ENCODE peak calls at places on chromosomes 12 and 14, in eight cellular contexts. One of them, this sample, is unnamed.

GRCh38 chr12:126397071-126397571 is 1331.9 kb downstream of the AACS start:
- DNase-seq in Caco-2: no peak
- DNase-seq in prostate gland: no peak
- DNase-seq in CD8-positive, alpha-beta T cell: no peak
- DNase-seq in left ventricle myocardium inferior: no peak
- DNase-seq in neural progenitor cell: no peak
- DNase-seq in coronary artery: no peak
- DNase-seq in colonic mucosa: no peak
- DNase-seq in this sample: no peak

GRCh38 chr14:88516742-88517418 is 37.9 kb downstream of the PTPN21 start:
- DNase-seq in Caco-2: peak; percentile 72
- DNase-seq in prostate gland: no peak
- DNase-seq in CD8-positive, alpha-beta T cell: no peak
- DNase-seq in left ventricle myocardium inferior: no peak
- DNase-seq in neural progenitor cell: peak; percentile 81
- DNase-seq in coronary artery: no peak
- DNase-seq in colonic mucosa: no peak
- DNase-seq in this sample: no peak

GRCh38 chr12:13234045-13234641 is 37.6 kb downstream of the EMP1 start:
- DNase-seq in Caco-2: peak; percentile 58
- DNase-seq in prostate gland: peak; percentile 18
- DNase-seq in CD8-positive, alpha-beta T cell: peak; percentile 33
- DNase-seq in left ventricle myocardium inferior: no peak
- DNase-seq in neural progenitor cell: peak; percentile 66
- DNase-seq in coronary artery: no peak
- DNase-seq in colonic mucosa: peak; percentile 70
- DNase-seq in this sample: peak; percentile 61

GRCh38 chr12:27972721-27973120 is at the start of gene PTHLH:
- DNase-seq in Caco-2: no peak
- DNase-seq in prostate gland: no peak
- DNase-seq in CD8-positive, alpha-beta T cell: no peak
- DNase-seq in left ventricle myocardium inferior: no peak
- DNase-seq in neural progenitor cell: no peak
- DNase-seq in coronary artery: no peak
- DNase-seq in colonic mucosa: no peak
- DNase-seq in this sample: no peak

GRCh38 chr14:23056956-23057756 is at the start of gene CDH24:
- DNase-seq in Caco-2: peak; percentile 82
- DNase-seq in prostate gland: peak; percentile 70
- DNase-seq in CD8-positive, alpha-beta T cell: peak; percentile 69
- DNase-seq in left ventricle myocardium inferior: peak; percentile 75
- DNase-seq in neural progenitor cell: peak; percentile 94
- DNase-seq in coronary artery: no peak
- DNase-seq in colonic mucosa: peak; percentile 83
- DNase-seq in this sample: no peak

GRCh38 chr14:101444116-101444515 is 117.2 kb upstream of the DIO3 start:
- DNase-seq in Caco-2: no peak
- DNase-seq in prostate gland: no peak
- DNase-seq in CD8-positive, alpha-beta T cell: no peak
- DNase-seq in left ventricle myocardium inferior: no peak
- DNase-seq in neural progenitor cell: no peak
- DNase-seq in coronary artery: no peak
- DNase-seq in colonic mucosa: no peak
- DNase-seq in this sample: no peak

GRCh38 chr12:57124259-57124877 is 3.9 kb upstream of the LRP1 start:
- DNase-seq in Caco-2: peak; percentile 75
- DNase-seq in prostate gland: peak; percentile 67
- DNase-seq in CD8-positive, alpha-beta T cell: peak; percentile 76
- DNase-seq in left ventricle myocardium inferior: peak; percentile 52
- DNase-seq in neural progenitor cell: peak; percentile 83
- DNase-seq in coronary artery: no peak
- DNase-seq in colonic mucosa: peak; percentile 89
- DNase-seq in this sample: peak; percentile 78

GRCh38 chr14:42804146-42804545 is 1197.5 kb downstream of the LRFN5 start:
- DNase-seq in Caco-2: no peak
- DNase-seq in prostate gland: no peak
- DNase-seq in CD8-positive, alpha-beta T cell: no peak
- DNase-seq in left ventricle myocardium inferior: no peak
- DNase-seq in neural progenitor cell: no peak
- DNase-seq in coronary artery: no peak
- DNase-seq in colonic mucosa: no peak
- DNase-seq in this sample: no peak

GRCh38 chr12:176321-177181 is 37.4 kb downstream of the SLC6A12 start:
- DNase-seq in Caco-2: peak; percentile 80
- DNase-seq in prostate gland: no peak
- DNase-seq in CD8-positive, alpha-beta T cell: no peak
- DNase-seq in left ventricle myocardium inferior: no peak
- DNase-seq in neural progenitor cell: no peak
- DNase-seq in coronary artery: no peak
- DNase-seq in colonic mucosa: peak; percentile 68
- DNase-seq in this sample: no peak

GRCh38 chr14:33457021-33457420 is 493.9 kb downstream of the EGLN3 start:
- DNase-seq in Caco-2: no peak
- DNase-seq in prostate gland: no peak
- DNase-seq in CD8-positive, alpha-beta T cell: no peak
- DNase-seq in left ventricle myocardium inferior: no peak
- DNase-seq in neural progenitor cell: no peak
- DNase-seq in coronary artery: no peak
- DNase-seq in colonic mucosa: no peak
- DNase-seq in this sample: peak; percentile 11

GRCh38 chr12:60205500-60205899 is 609.7 kb downstream of the SLC16A7 start:
- DNase-seq in Caco-2: no peak
- DNase-seq in prostate gland: no peak
- DNase-seq in CD8-positive, alpha-beta T cell: no peak
- DNase-seq in left ventricle myocardium inferior: no peak
- DNase-seq in neural progenitor cell: peak; percentile 10
- DNase-seq in coronary artery: no peak
- DNase-seq in colonic mucosa: no peak
- DNase-seq in this sample: peak; percentile 12

GRCh38 chr12:2561367-2561766 is 233.4 kb upstream of the FKBP4 start:
- DNase-seq in Caco-2: no peak
- DNase-seq in prostate gland: no peak
- DNase-seq in CD8-positive, alpha-beta T cell: no peak
- DNase-seq in left ventricle myocardium inferior: no peak
- DNase-seq in neural progenitor cell: no peak
- DNase-seq in coronary artery: no peak
- DNase-seq in colonic mucosa: no peak
- DNase-seq in this sample: no peak

GRCh38 chr12:120861074-120861795 is 42.9 kb downstream of the SPPL3 start:
- DNase-seq in Caco-2: no peak
- DNase-seq in prostate gland: no peak
- DNase-seq in CD8-positive, alpha-beta T cell: no peak
- DNase-seq in left ventricle myocardium inferior: no peak
- DNase-seq in neural progenitor cell: no peak
- DNase-seq in coronary artery: no peak
- DNase-seq in colonic mucosa: no peak
- DNase-seq in this sample: no peak

GRCh38 chr14:100203962-100204834 is 34.7 kb upstream of the YY1 start:
- DNase-seq in Caco-2: peak; percentile 78
- DNase-seq in prostate gland: no peak
- DNase-seq in CD8-positive, alpha-beta T cell: no peak
- DNase-seq in left ventricle myocardium inferior: no peak
- DNase-seq in neural progenitor cell: no peak
- DNase-seq in coronary artery: no peak
- DNase-seq in colonic mucosa: no peak
- DNase-seq in this sample: no peak
- TF ChIP-seq CTCF in Caco-2: no peak
- TF ChIP-seq CTCF in prostate gland: no peak
- TF ChIP-seq CTCF in CD8-positive, alpha-beta T cell: no peak
- TF ChIP-seq CTCF in left ventricle myocardium inferior: no peak
- TF ChIP-seq CTCF in neural progenitor cell: no peak
- TF ChIP-seq CTCF in coronary artery: no peak
- TF ChIP-seq CTCF in colonic mucosa: no peak
- TF ChIP-seq CTCF in this sample: no peak

DNA sequence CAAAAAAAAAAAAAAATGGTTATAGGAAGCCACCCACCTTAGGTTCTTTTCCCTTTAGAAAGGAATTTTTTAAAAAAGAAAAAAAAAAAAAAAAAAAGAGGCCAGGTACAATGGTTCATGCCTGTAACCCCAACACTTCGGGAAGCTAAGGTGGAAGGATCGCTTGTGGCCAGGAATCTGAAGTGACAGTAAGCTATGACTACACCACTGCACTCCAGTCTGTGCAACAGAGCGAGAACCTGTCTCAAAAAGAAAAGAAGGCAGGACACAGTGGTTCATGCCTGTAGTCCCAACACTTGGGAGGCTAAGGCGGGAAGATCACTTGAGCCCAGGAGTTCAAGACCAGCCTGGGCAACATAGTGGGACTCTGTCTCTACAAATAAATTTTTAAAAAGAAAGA is 36.0 kb downstream of the SPTLC2 start:
- DNase-seq in Caco-2: no peak
- DNase-seq in prostate gland: no peak
- DNase-seq in CD8-positive, alpha-beta T cell: no peak
- DNase-seq in left ventricle myocardium inferior: no peak
- DNase-seq in neural progenitor cell: no peak
- DNase-seq in coronary artery: no peak
- DNase-seq in colonic mucosa: no peak
- DNase-seq in this sample: no peak
- H3K4me3 ChIP-seq in Caco-2: no peak overlapping the region
- H3K4me3 ChIP-seq in prostate gland: peak overlapping the region; percentile 18
- H3K4me3 ChIP-seq in CD8-positive, alpha-beta T cell: peak overlapping the region; percentile 23
- H3K4me3 ChIP-seq in left ventricle myocardium inferior: peak overlapping the region; percentile 38
- H3K4me3 ChIP-seq in neural progenitor cell: no peak overlapping the region
- H3K4me3 ChIP-seq in coronary artery: peak overlapping the region; percentile 52
- H3K4me3 ChIP-seq in colonic mucosa: no peak overlapping the region
- H3K4me3 ChIP-seq in this sample: peak overlapping the region; percentile 20

GRCh38 chr12:88578274-88578673 is 2.0 kb downstream of the KITLG start:
- DNase-seq in Caco-2: no peak
- DNase-seq in prostate gland: no peak
- DNase-seq in CD8-positive, alpha-beta T cell: no peak
- DNase-seq in left ventricle myocardium inferior: no peak
- DNase-seq in neural progenitor cell: peak; percentile 63
- DNase-seq in coronary artery: no peak
- DNase-seq in colonic mucosa: no peak
- DNase-seq in this sample: no peak

GRCh38 chr12:88578821-88579518 is 1.3 kb downstream of the KITLG start:
- DNase-seq in Caco-2: peak; percentile 47
- DNase-seq in prostate gland: no peak
- DNase-seq in CD8-positive, alpha-beta T cell: no peak
- DNase-seq in left ventricle myocardium inferior: no peak
- DNase-seq in neural progenitor cell: peak; percentile 64
- DNase-seq in coronary artery: no peak
- DNase-seq in colonic mucosa: peak; percentile 78
- DNase-seq in this sample: no peak

GRCh38 chr12:88579572-88579940 is 715 bp downstream of the KITLG start:
- DNase-seq in Caco-2: no peak
- DNase-seq in prostate gland: peak; percentile 61
- DNase-seq in CD8-positive, alpha-beta T cell: no peak
- DNase-seq in left ventricle myocardium inferior: peak; percentile 42
- DNase-seq in neural progenitor cell: peak; percentile 49
- DNase-seq in coronary artery: no peak
- DNase-seq in colonic mucosa: peak; percentile 67
- DNase-seq in this sample: no peak

GRCh38 chr12:88577537-88577936 is 2.7 kb downstream of the KITLG start:
- DNase-seq in Caco-2: no peak
- DNase-seq in prostate gland: no peak
- DNase-seq in CD8-positive, alpha-beta T cell: no peak
- DNase-seq in left ventricle myocardium inferior: no peak
- DNase-seq in neural progenitor cell: no peak
- DNase-seq in coronary artery: no peak
- DNase-seq in colonic mucosa: no peak
- DNase-seq in this sample: no peak

GRCh38 chr12:88579941-88580871 is at the start of gene KITLG:
- DNase-seq in Caco-2: peak; percentile 90
- DNase-seq in prostate gland: peak; percentile 78
- DNase-seq in CD8-positive, alpha-beta T cell: no peak
- DNase-seq in left ventricle myocardium inferior: peak; percentile 83
- DNase-seq in neural progenitor cell: peak; percentile 93
- DNase-seq in coronary artery: peak; percentile 84
- DNase-seq in colonic mucosa: peak; percentile 88
- DNase-seq in this sample: no peak
- TF ChIP-seq CTCF in Caco-2: peak; percentile 43
- TF ChIP-seq CTCF in prostate gland: peak; percentile 36
- TF ChIP-seq CTCF in CD8-positive, alpha-beta T cell: no peak
- TF ChIP-seq CTCF in left ventricle myocardium inferior: peak; percentile 52
- TF ChIP-seq CTCF in neural progenitor cell: no peak
- TF ChIP-seq CTCF in coronary artery: no peak
- TF ChIP-seq CTCF in colonic mucosa: no peak
- TF ChIP-seq CTCF in this sample: peak; percentile 30

GRCh38 chr14:68401855-68402254 is 391.0 kb downstream of the ZFP36L1 start:
- DNase-seq in Caco-2: no peak
- DNase-seq in prostate gland: no peak
- DNase-seq in CD8-positive, alpha-beta T cell: no peak
- DNase-seq in left ventricle myocardium inferior: no peak
- DNase-seq in neural progenitor cell: no peak
- DNase-seq in coronary artery: no peak
- DNase-seq in colonic mucosa: no peak
- DNase-seq in this sample: no peak

GRCh38 chr14:68404652-68405183 is 388.1 kb downstream of the ZFP36L1 start:
- DNase-seq in Caco-2: peak; percentile 51
- DNase-seq in prostate gland: no peak
- DNase-seq in CD8-positive, alpha-beta T cell: no peak
- DNase-seq in left ventricle myocardium inferior: no peak
- DNase-seq in neural progenitor cell: no peak
- DNase-seq in coronary artery: no peak
- DNase-seq in colonic mucosa: no peak
- DNase-seq in this sample: no peak

GRCh38 chr14:68403794-68404522 is 388.9 kb downstream of the ZFP36L1 start:
- DNase-seq in Caco-2: no peak
- DNase-seq in prostate gland: no peak
- DNase-seq in CD8-positive, alpha-beta T cell: no peak
- DNase-seq in left ventricle myocardium inferior: no peak
- DNase-seq in neural progenitor cell: no peak
- DNase-seq in coronary artery: no peak
- DNase-seq in colonic mucosa: no peak
- DNase-seq in this sample: no peak

GRCh38 chr14:68402525-68403101 is 390.3 kb downstream of the ZFP36L1 start:
- DNase-seq in Caco-2: no peak
- DNase-seq in prostate gland: no peak
- DNase-seq in CD8-positive, alpha-beta T cell: no peak
- DNase-seq in left ventricle myocardium inferior: no peak
- DNase-seq in neural progenitor cell: no peak
- DNase-seq in coronary artery: no peak
- DNase-seq in colonic mucosa: no peak
- DNase-seq in this sample: no peak

GRCh38 chr14:68403191-68403781 is 389.6 kb downstream of the ZFP36L1 start:
- DNase-seq in Caco-2: no peak
- DNase-seq in prostate gland: no peak
- DNase-seq in CD8-positive, alpha-beta T cell: no peak
- DNase-seq in left ventricle myocardium inferior: no peak
- DNase-seq in neural progenitor cell: no peak
- DNase-seq in coronary artery: no peak
- DNase-seq in colonic mucosa: no peak
- DNase-seq in this sample: no peak
- H3K4me3 ChIP-seq in Caco-2: no peak overlapping the region
- H3K4me3 ChIP-seq in prostate gland: no peak overlapping the region
- H3K4me3 ChIP-seq in CD8-positive, alpha-beta T cell: no peak overlapping the region
- H3K4me3 ChIP-seq in left ventricle myocardium inferior: no peak overlapping the region
- H3K4me3 ChIP-seq in neural progenitor cell: no peak overlapping the region
- H3K4me3 ChIP-seq in coronary artery: no peak overlapping the region
- H3K4me3 ChIP-seq in colonic mucosa: no peak overlapping the region
- H3K4me3 ChIP-seq in this sample: no peak overlapping the region

This sample was measured in HFF-Myc.